ENCODE peak calls at places on chromosomes 1 and 21, in seven cellular contexts. F is Right ventricle myocardium inferior; B is osteocyte; G is GM12865; H is activated CD4-positive, alpha-beta T cell treated with anti-CD3 and anti-CD28 coated beads, Interleukin-2, amount 10 ng/mL, durations not matched to agents 7 days and 5 days; Q is activated T-cell treated with anti-CD3 and anti-CD28 coated beads, Interleukin-2, amount 50 U/mL, for 72 hours; V is EH. Z is an unnamed sample.

GRCh38 chr1:91844862-91845528 is 41.0 kb downstream of the TGFBR3 start:
- DNase-seq in F (no peak), B (no peak), G (no peak), H (no peak), Q (no peak), V (peak), Z (no peak)

GRCh38 chr1:211695135-211695816 is 19.9 kb upstream of the NEK2 start:
- DNase-seq in F (no peak), B (no peak), G (peak), H (no peak), Q (no peak), V (no peak), Z (peak)

GRCh38 chr1:75712306-75712705 is 12.2 kb upstream of the ACADM start:
- DNase-seq in F (no peak), B (no peak), G (no peak), H (no peak), Q (no peak), V (peak), Z (no peak)

GRCh38 chr1:51329443-51330325 is 678 bp downstream of the TTC39A start:
- DNase-seq in F (peak), B (no peak), G (no peak), H (no peak), Q (no peak), V (no peak), Z (no peak)

GRCh38 chr1:82391712-82392111 is 591.0 kb downstream of the ADGRL2 start:
- DNase-seq in F (no peak), B (no peak), G (no peak), H (no peak), Q (no peak), V (no peak), Z (no peak)

GRCh38 chr1:203600782-203601513 is 25.7 kb upstream of the ATP2B4 start:
- DNase-seq in F (no peak), B (no peak), G (no peak), H (no peak), Q (no peak), V (peak), Z (no peak)

GRCh38 chr1:233102381-233102780 is 152.0 kb downstream of the NTPCR start:
- DNase-seq in F (no peak), B (no peak), G (no peak), H (no peak), Q (no peak), V (no peak), Z (no peak)

GRCh38 chr1:42924249-42925131 is 34.2 kb downstream of the SLC2A1 start:
- DNase-seq in F (peak), B (peak), G (peak), H (peak), Q (peak), V (peak), Z (peak)

GRCh38 chr1:77533660-77534295 is 148.7 kb downstream of the ZZZ3 start:
- DNase-seq in F (peak), B (no peak), G (peak), H (peak), Q (peak), V (peak), Z (peak)

GRCh38 chr1:3664700-3665375 is 12.5 kb downstream of the TP73 start:
- DNase-seq in F (no peak), B (no peak), G (peak), H (no peak), Q (no peak), V (no peak), Z (no peak)

GRCh38 chr1:233172201-233172600 is 123.3 kb downstream of the PCNX2 start:
- DNase-seq in F (no peak), B (no peak), G (no peak), H (no peak), Q (no peak), V (peak), Z (no peak)

GRCh38 chr1:180851995-180852887 is 60.5 kb upstream of the KIAA1614 start:
- DNase-seq in F (no peak), B (no peak), G (peak), H (no peak), Q (no peak), V (no peak), Z (no peak)

GRCh38 chr1:166730299-166730888 is 108.9 kb upstream of the POGK start:
- DNase-seq in F (no peak), B (no peak), G (peak), H (no peak), Q (no peak), V (peak), Z (no peak)

GRCh38 chr1:167472729-167473529 is 45.4 kb downstream of the CD247 start:
- DNase-seq in F (no peak), B (no peak), G (no peak), H (no peak), Q (peak), V (no peak), Z (no peak)

GRCh38 chr1:23403038-23403336 is 21.6 kb downstream of the TCEA3 start:
- DNase-seq in F (no peak), B (peak), G (peak), H (no peak), Q (no peak), V (peak), Z (no peak)

GRCh38 chr1:202588644-202589189 is 121.5 kb downstream of the SYT2 start:
- DNase-seq in F (no peak), B (no peak), G (no peak), H (no peak), Q (no peak), V (no peak), Z (no peak)

GRCh38 chr1:29975036-29975694 is 738.8 kb downstream of the PTPRU start:
- DNase-seq in F (no peak), B (peak), G (peak), H (no peak), Q (no peak), V (peak), Z (no peak)

GRCh38 chr1:198809247-198809646 is 170.4 kb downstream of the PTPRC start:
- DNase-seq in F (no peak), B (no peak), G (no peak), H (no peak), Q (no peak), V (peak), Z (no peak)

GRCh38 chr1:226429868-226430715 is 22.2 kb upstream of the PARP1 start:
- DNase-seq in F (no peak), B (no peak), G (no peak), H (no peak), Q (no peak), V (no peak), Z (no peak)

GRCh38 chr1:42282024-42282579 is 52.9 kb downstream of the FOXJ3 start:
- DNase-seq in F (no peak), B (no peak), G (no peak), H (no peak), Q (no peak), V (peak), Z (no peak)

GRCh38 chr1:209624516-209625204 is 27.6 kb downstream of the LAMB3 start:
- DNase-seq in F (no peak), B (no peak), G (no peak), H (no peak), Q (no peak), V (no peak), Z (no peak)

GRCh38 chr1:61139324-61140055 is 57.1 kb downstream of the NFIA start:
- DNase-seq in F (peak), B (no peak), G (no peak), H (no peak), Q (no peak), V (peak), Z (no peak)

GRCh38 chr1:111141245-111141644 is 1.2 kb downstream of the CEPT1 start:
- DNase-seq in F (no peak), B (no peak), G (no peak), H (no peak), Q (no peak), V (no peak), Z (no peak)

GRCh38 chr1:204232530-204232929 is 18.7 kb upstream of the GOLT1A start:
- DNase-seq in F (no peak), B (no peak), G (no peak), H (no peak), Q (no peak), V (peak), Z (no peak)

GRCh38 chr1:24896596-24897262 is 33.3 kb downstream of the RUNX3 start:
- DNase-seq in F (no peak), B (peak), G (no peak), H (no peak), Q (no peak), V (no peak), Z (no peak)

GRCh38 chr21:33327326-33327725 is 2.6 kb downstream of the IFNAR1 start:
- DNase-seq in F (no peak), B (no peak), G (no peak), H (no peak), Q (no peak), V (no peak), Z (no peak)

GRCh38 chr1:15157524-15158399 is 4.2 kb downstream of the TMEM51 start:
- DNase-seq in F (no peak), B (no peak), G (no peak), H (no peak), Q (no peak), V (no peak), Z (no peak)

GRCh38 chr1:184945678-184946412 is 28.5 kb downstream of the NIBAN1 start:
- DNase-seq in F (no peak), B (no peak), G (peak), H (no peak), Q (no peak), V (peak), Z (no peak)